ENCODE peak calls at places on chromosomes 7 and 10, in six cellular contexts. A, P, Y, N, X and L are unnamed samples.

GRCh38 chr7:80133361-80134104 is 1.1 kb upstream of the GNAI1 start:
- DNase-seq in A (no peak), P (no peak), Y (no peak), N (peak), X (no peak), L (no peak)

GRCh38 chr10:48745662-48746245 is 61.1 kb downstream of the WDFY4 start:
- DNase-seq in A (no peak), P (no peak), Y (no peak), N (peak), X (no peak), L (no peak)

GRCh38 chr7:17564678-17565209 is 266.3 kb downstream of the AHR start:
- DNase-seq in A (no peak), P (no peak), Y (no peak), N (no peak), X (no peak), L (no peak)

GRCh38 chr7:98281757-98282652 is 519 bp downstream of the BRI3 start:
- DNase-seq in A (peak), P (peak), Y (peak), N (no peak), X (no peak), L (peak)

GRCh38 chr7:140062118-140062527 is 628 bp downstream of the PARP12 start:
- DNase-seq in A (no peak), P (peak), Y (peak), N (peak), X (no peak), L (peak)

GRCh38 chr7:2314209-2314955 is at the start of gene SNX8:
- DNase-seq in A (peak), P (peak), Y (peak), N (peak), X (peak), L (peak)

GRCh38 chr10:80493482-80494021 is 39.4 kb downstream of the TSPAN14 start:
- DNase-seq in A (no peak), P (no peak), Y (no peak), N (no peak), X (no peak), L (no peak)

GRCh38 chr7:135856356-135857144 is 107.9 kb upstream of the FAM180A start:
- DNase-seq in A (no peak), P (no peak), Y (no peak), N (no peak), X (no peak), L (no peak)

GRCh38 chr10:13701157-13701919 is 114.6 kb downstream of the PRPF18 start:
- DNase-seq in A (no peak), P (no peak), Y (no peak), N (no peak), X (no peak), L (no peak)

GRCh38 chr7:151792671-151793070 is 84.2 kb downstream of the PRKAG2 start:
- DNase-seq in A (no peak), P (peak), Y (no peak), N (no peak), X (no peak), L (no peak)

GRCh38 chr7:105718511-105718925 is 137.2 kb upstream of the EFCAB10 start:
- DNase-seq in A (peak), P (no peak), Y (no peak), N (no peak), X (no peak), L (no peak)

GRCh38 chr10:6473901-6474370 is 106.1 kb downstream of the PRKCQ start:
- DNase-seq in A (no peak), P (no peak), Y (no peak), N (no peak), X (no peak), L (peak)

GRCh38 chr10:48634198-48634983 is 29.5 kb upstream of the ARHGAP22 start:
- DNase-seq in A (peak), P (peak), Y (no peak), N (no peak), X (no peak), L (no peak)

GRCh38 chr10:79182763-79183467 is 114.1 kb downstream of the ZMIZ1 start:
- DNase-seq in A (peak), P (peak), Y (no peak), N (no peak), X (no peak), L (no peak)

GRCh38 chr10:58266826-58267712 is 625 bp downstream of the IPMK start:
- DNase-seq in A (peak), P (peak), Y (peak), N (peak), X (peak), L (peak)

GRCh38 chr10:14598809-14599764 is 175.6 kb downstream of the FAM107B start:
- DNase-seq in A (no peak), P (no peak), Y (no peak), N (no peak), X (no peak), L (no peak)

GRCh38 chr10:86689146-86689545 is 20.8 kb downstream of the LDB3 start:
- DNase-seq in A (no peak), P (peak), Y (no peak), N (no peak), X (no peak), L (no peak)

GRCh38 chr10:12353399-12354027 is 4.2 kb downstream of the CAMK1D start:
- DNase-seq in A (no peak), P (no peak), Y (no peak), N (peak), X (no peak), L (no peak)

GRCh38 chr7:14504134-14504533 is 398.4 kb downstream of the DGKB start:
- DNase-seq in A (no peak), P (no peak), Y (no peak), N (no peak), X (no peak), L (no peak)

GRCh38 chr7:13050703-13051102 is 363.3 kb downstream of the ARL4A start:
- DNase-seq in A (no peak), P (no peak), Y (no peak), N (no peak), X (no peak), L (no peak)

GRCh38 chr7:317643-318405 is 27.9 kb downstream of the FOXL3 start:
- DNase-seq in A (no peak), P (peak), Y (no peak), N (no peak), X (no peak), L (no peak)

GRCh38 chr7:150388306-150388705 is 9.2 kb downstream of the ZNF775 start:
- DNase-seq in A (no peak), P (peak), Y (no peak), N (no peak), X (no peak), L (no peak)

GRCh38 chr7:106376026-106376799 is 91.4 kb upstream of the NAMPT start:
- DNase-seq in A (no peak), P (no peak), Y (no peak), N (no peak), X (no peak), L (no peak)

GRCh38 chr10:70334526-70335245 is 47.7 kb downstream of the LRRC20 start:
- DNase-seq in A (no peak), P (no peak), Y (no peak), N (no peak), X (no peak), L (no peak)

GRCh38 chr10:101561068-101561915 is 26.8 kb downstream of the POLL start:
- DNase-seq in A (no peak), P (peak), Y (no peak), N (peak), X (no peak), L (no peak)

GRCh38 chr7:84682543-84682942 is 488.0 kb upstream of the SEMA3A start:
- DNase-seq in A (no peak), P (no peak), Y (no peak), N (no peak), X (no peak), L (no peak)

GRCh38 chr7:142795339-142795863 is 24.6 kb downstream of the PRSS2 start:
- DNase-seq in A (no peak), P (peak), Y (peak), N (peak), X (no peak), L (peak)

GRCh38 chr7:108464743-108465142 is 8.5 kb upstream of the NRCAM start:
- DNase-seq in A (no peak), P (no peak), Y (no peak), N (no peak), X (no peak), L (no peak)

GRCh38 chr7:92685146-92686042 is 95.2 kb upstream of the FAM133B start:
- DNase-seq in A (no peak), P (no peak), Y (peak), N (no peak), X (no peak), L (peak)

GRCh38 chr7:74355091-74355490 is 65.9 kb downstream of the CLIP2 start:
- DNase-seq in A (peak), P (no peak), Y (no peak), N (no peak), X (no peak), L (no peak)

GRCh38 chr10:69385454-69386350 is 31.0 kb downstream of the TACR2 start:
- DNase-seq in A (no peak), P (no peak), Y (no peak), N (no peak), X (no peak), L (no peak)

GRCh38 chr7:37277513-37277912 is 171.2 kb downstream of the ELMO1 start:
- DNase-seq in A (no peak), P (no peak), Y (no peak), N (no peak), X (no peak), L (no peak)

GRCh38 chr7:4181446-4181845 is 500.6 kb upstream of the FOXK1 start:
- DNase-seq in A (no peak), P (no peak), Y (no peak), N (no peak), X (no peak), L (no peak)

GRCh38 chr10:77163670-77164348 is 473.8 kb downstream of the KCNMA1 start:
- DNase-seq in A (peak), P (no peak), Y (no peak), N (no peak), X (no peak), L (no peak)

GRCh38 chr7:81691199-81691821 is 78.5 kb downstream of the HGF start:
- DNase-seq in A (no peak), P (no peak), Y (no peak), N (no peak), X (no peak), L (no peak)

GRCh38 chr10:63788152-63788821 is 267.1 kb downstream of the REEP3 start:
- DNase-seq in A (no peak), P (no peak), Y (no peak), N (no peak), X (no peak), L (no peak)

DNA sequence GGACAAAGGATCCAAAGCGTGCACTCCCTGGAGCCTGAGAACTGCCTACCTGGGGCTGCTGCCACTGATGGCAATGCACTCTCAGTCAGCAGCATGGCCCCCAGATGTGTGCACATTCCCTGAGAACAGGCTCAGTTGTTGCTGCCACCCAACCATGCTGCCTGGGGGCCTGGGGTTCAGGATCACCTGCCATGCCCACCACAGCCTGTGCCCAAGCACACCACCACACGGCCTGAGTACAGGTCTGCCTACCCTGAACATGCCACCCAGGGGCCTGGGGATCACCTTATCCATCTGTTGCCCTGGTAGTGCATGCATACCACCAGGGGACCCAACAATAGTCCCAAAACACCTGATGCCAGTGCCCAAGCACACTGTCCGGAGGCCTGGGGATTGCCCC is 1174.5 kb downstream of the SORCS1 start:
- DNase-seq in A (no peak), P (peak), Y (no peak), N (no peak), X (no peak), L (no peak)
- TF ChIP-seq CTCF in A (no peak), P (no peak), Y (no peak), N (no peak), X (no peak), L (no peak)

DNA sequence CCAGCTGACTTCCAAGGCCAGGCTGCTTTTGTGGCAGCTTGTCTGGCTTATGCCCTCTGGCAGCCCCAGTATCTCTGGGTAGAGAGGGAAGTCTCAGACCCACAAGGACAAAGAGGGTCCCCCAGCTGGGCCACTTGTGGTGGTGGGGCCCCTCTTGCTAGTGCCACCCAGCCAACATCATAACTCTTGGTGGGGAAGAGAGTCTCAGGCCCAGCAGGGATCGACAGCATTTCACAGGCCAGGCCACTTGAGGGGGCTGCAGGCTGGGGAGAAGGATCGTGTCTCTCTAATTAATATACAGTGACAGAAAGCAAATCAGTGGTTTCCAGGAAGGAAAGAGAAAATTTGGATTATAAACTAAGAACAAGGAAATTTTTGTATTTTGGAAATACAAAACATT is 76.0 kb downstream of the TYW1B start:
- DNase-seq in A (no peak), P (no peak), Y (no peak), N (peak), X (peak), L (no peak)
- TF ChIP-seq CTCF in A (no peak), P (no peak), Y (no peak), N (peak), X (peak), L (no peak)

GRCh38 chr7:99386584-99387238 is 12.2 kb downstream of the ARPC1B start:
- DNase-seq in A (no peak), P (peak), Y (no peak), N (no peak), X (no peak), L (no peak)
- TF ChIP-seq CTCF in A (no peak), P (no peak), Y (no peak), N (peak), X (peak), L (peak)

GRCh38 chr7:130961128-130961601 is 227.2 kb upstream of the KLF14 start:
- DNase-seq in A (no peak), P (no peak), Y (peak), N (no peak), X (no peak), L (peak)

GRCh38 chr7:130958846-130959245 is 224.8 kb upstream of the KLF14 start:
- DNase-seq in A (no peak), P (no peak), Y (no peak), N (no peak), X (no peak), L (no peak)

GRCh38 chr7:130960208-130960988 is 226.4 kb upstream of the KLF14 start:
- DNase-seq in A (no peak), P (no peak), Y (no peak), N (no peak), X (no peak), L (no peak)

GRCh38 chr7:130957722-130958360 is 223.8 kb upstream of the KLF14 start:
- DNase-seq in A (no peak), P (no peak), Y (no peak), N (no peak), X (no peak), L (no peak)

GRCh38 chr7:130959743-130960207 is 225.8 kb upstream of the KLF14 start:
- DNase-seq in A (no peak), P (no peak), Y (no peak), N (peak), X (no peak), L (no peak)
- TF ChIP-seq CTCF in A (peak), P (no peak), Y (no peak), N (peak), X (peak), L (no peak)

GRCh38 chr10:17474595-17474994 is 20.2 kb upstream of the ST8SIA6 start:
- DNase-seq in A (no peak), P (no peak), Y (no peak), N (peak), X (no peak), L (no peak)
- TF ChIP-seq CTCF in A (no peak), P (no peak), Y (no peak), N (no peak), X (peak), L (no peak)

GRCh38 chr7:102317231-102318059 is 30.8 kb downstream of the SH2B2 start:
- DNase-seq in A (no peak), P (no peak), Y (no peak), N (peak), X (no peak), L (no peak)
- TF ChIP-seq CTCF in A (no peak), P (no peak), Y (no peak), N (peak), X (no peak), L (no peak)

GRCh38 chr10:113922787-113923570 is 68.5 kb downstream of the NHLRC2 start:
- DNase-seq in A (no peak), P (no peak), Y (no peak), N (peak), X (no peak), L (no peak)
- TF ChIP-seq CTCF in A (no peak), P (no peak), Y (no peak), N (peak), X (no peak), L (no peak)

DNA sequence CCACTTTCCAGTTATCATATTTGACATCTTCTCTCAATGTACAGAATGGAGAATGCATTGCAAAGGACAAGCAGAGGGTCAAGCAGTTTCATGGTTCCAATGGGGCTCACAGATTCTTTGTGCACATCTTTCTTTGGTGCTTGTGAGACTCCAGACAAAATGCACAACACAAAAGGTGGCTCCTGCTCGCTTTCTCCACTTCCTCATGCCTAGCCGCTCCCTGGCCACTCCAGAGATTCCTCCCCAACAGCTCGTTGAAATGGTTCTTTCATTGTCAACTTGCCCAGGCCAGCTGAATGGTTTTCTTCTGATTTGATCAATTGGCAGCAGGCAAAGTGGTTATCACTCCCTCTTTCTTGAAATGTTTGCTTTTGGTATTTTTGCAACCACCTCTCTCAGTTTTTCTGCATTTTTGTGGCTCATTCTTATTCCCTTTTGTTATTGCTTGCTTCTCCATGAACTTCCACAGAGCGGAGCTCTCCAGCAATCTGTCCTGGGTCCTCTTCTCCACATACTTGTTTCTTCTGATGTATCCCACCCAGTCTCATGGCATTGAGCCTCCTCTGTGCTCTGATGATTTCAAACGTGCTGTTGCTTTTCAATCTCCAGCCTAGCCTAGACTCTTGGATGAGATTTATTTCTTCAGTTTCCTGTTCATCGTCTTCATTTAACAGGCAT is 507.8 kb upstream of the MKI67 start:
- DNase-seq in A (no peak), P (no peak), Y (no peak), N (peak), X (no peak), L (no peak)
- TF ChIP-seq CTCF in A (no peak), P (no peak), Y (no peak), N (peak), X (peak), L (no peak)

DNA sequence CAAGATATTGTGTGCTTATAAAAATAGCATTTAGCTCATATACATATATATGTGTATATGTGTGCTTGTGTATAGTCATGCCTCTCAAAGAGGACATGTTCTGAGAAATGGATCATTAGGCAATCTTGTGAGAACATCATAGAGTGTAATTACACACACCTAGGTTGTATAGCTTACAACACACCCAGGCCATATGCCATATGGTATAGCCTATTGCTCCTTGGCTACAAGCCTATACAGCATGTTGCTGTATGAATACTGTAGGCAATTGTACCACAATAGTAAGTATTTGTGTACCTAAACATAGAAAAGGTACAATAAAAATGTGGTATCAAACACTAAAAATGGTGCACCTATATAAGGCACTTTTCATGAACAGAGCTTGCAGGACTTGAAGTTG is 1510.5 kb upstream of the LRRTM3 start:
- DNase-seq in A (no peak), P (no peak), Y (no peak), N (no peak), X (no peak), L (no peak)
- TF ChIP-seq CTCF in A (no peak), P (no peak), Y (no peak), N (no peak), X (no peak), L (no peak)